ENCODE peak calls at places on chromosome 12, in eight cellular contexts. F is sigmoid colon, W is IMR-90, D is body of pancreas, I is breast epithelium, L is thyroid gland, T is transverse colon, C is gastrocnemius medialis. Z is an unnamed sample. For H3K4me1, the result is how much of the 10 kb centered on the place peaks cover.

GRCh38 chr12:49907352-49907751 is 3.7 kb upstream of the FAIM2 start:
- DNase-seq in F (no peak), W (no peak), D (no peak), I (no peak), L (no peak), T (no peak), C (no peak), Z (no peak)

GRCh38 chr12:121786441-121786825 is 7.1 kb downstream of the RHOF start:
- DNase-seq in F (peak), W (peak), D (peak), I (peak), L (peak), T (peak), C (peak), Z (peak)

GRCh38 chr12:12158858-12159257 is 88.1 kb downstream of the BCL2L14 start:
- DNase-seq in F (no peak), W (no peak), D (no peak), I (no peak), L (no peak), T (no peak), C (peak), Z (no peak)

GRCh38 chr12:25591132-25591531 is 38.0 kb upstream of the LMNTD1 start:
- DNase-seq in F (no peak), W (no peak), D (no peak), I (no peak), L (no peak), T (no peak), C (no peak), Z (no peak)

GRCh38 chr12:57518920-57519757 is 1.2 kb downstream of the DDIT3 start:
- DNase-seq in F (peak), W (peak), D (peak), I (peak), L (peak), T (peak), C (peak), Z (no peak)

GRCh38 chr12:118741196-118741595 is 240.1 kb upstream of the SRRM4 start:
- DNase-seq in F (no peak), W (no peak), D (no peak), I (no peak), L (no peak), T (no peak), C (no peak), Z (no peak)

GRCh38 chr12:47733142-47733541 is 7.9 kb upstream of the ENDOU start:
- DNase-seq in F (no peak), W (no peak), D (no peak), I (no peak), L (no peak), T (no peak), C (no peak), Z (no peak)

GRCh38 chr12:47636908-47637780 is 68.7 kb downstream of the RPAP3 start:
- DNase-seq in F (no peak), W (no peak), D (peak), I (no peak), L (peak), T (peak), C (no peak), Z (no peak)

GRCh38 chr12:27332407-27333310 is at the start of gene BMAL2:
- DNase-seq in F (no peak), W (peak), D (peak), I (no peak), L (peak), T (peak), C (no peak), Z (peak)

GRCh38 chr12:85829391-85829790 is 6.8 kb downstream of the RASSF9 start:
- DNase-seq in F (no peak), W (peak), D (no peak), I (no peak), L (no peak), T (no peak), C (no peak), Z (no peak)

GRCh38 chr12:51028126-51028810 is 2.1 kb upstream of the SLC11A2 start:
- DNase-seq in F (no peak), W (peak), D (peak), I (peak), L (peak), T (peak), C (peak), Z (peak)

GRCh38 chr12:68175566-68176033 is 16.1 kb upstream of the IFNG start:
- DNase-seq in F (no peak), W (no peak), D (no peak), I (no peak), L (no peak), T (peak), C (no peak), Z (no peak)

GRCh38 chr12:10249690-10250455 is 37.2 kb downstream of the GABARAPL1 start:
- DNase-seq in F (no peak), W (no peak), D (no peak), I (no peak), L (no peak), T (no peak), C (no peak), Z (no peak)

GRCh38 chr12:110349521-110350151 is 53.9 kb downstream of the ANAPC7 start:
- DNase-seq in F (no peak), W (no peak), D (no peak), I (no peak), L (no peak), T (no peak), C (no peak), Z (no peak)

GRCh38 chr12:92553389-92553788 is 149.4 kb upstream of the PLEKHG7 start:
- DNase-seq in F (peak), W (no peak), D (peak), I (peak), L (peak), T (no peak), C (no peak), Z (peak)

GRCh38 chr12:6285063-6285477 is 25.4 kb upstream of the PLEKHG6 start:
- DNase-seq in F (peak), W (peak), D (peak), I (no peak), L (peak), T (peak), C (peak), Z (peak)

GRCh38 chr12:1919284-1919683 is 832 bp upstream of the CACNA2D4 start:
- DNase-seq in F (no peak), W (no peak), D (no peak), I (no peak), L (no peak), T (no peak), C (no peak), Z (no peak)

GRCh38 chr12:46371718-46372130 is 849 bp downstream of the SLC38A2 start:
- DNase-seq in F (peak), W (peak), D (peak), I (peak), L (peak), T (peak), C (peak), Z (no peak)

GRCh38 chr12:117900561-117900960 is 68.2 kb downstream of the KSR2 start:
- DNase-seq in F (no peak), W (peak), D (no peak), I (no peak), L (no peak), T (no peak), C (no peak), Z (no peak)

GRCh38 chr12:32819424-32819823 is 63.7 kb upstream of the YARS2 start:
- DNase-seq in F (no peak), W (no peak), D (no peak), I (no peak), L (no peak), T (no peak), C (no peak), Z (no peak)

GRCh38 chr12:125284945-125285344 is 219.7 kb downstream of the AACS start:
- DNase-seq in F (no peak), W (no peak), D (no peak), I (no peak), L (no peak), T (no peak), C (no peak), Z (no peak)

GRCh38 chr12:111692575-111693210 is 6.8 kb downstream of the ACAD10 start:
- DNase-seq in F (no peak), W (peak), D (no peak), I (no peak), L (no peak), T (no peak), C (no peak), Z (no peak)

GRCh38 chr12:109871678-109872314 is 8.5 kb downstream of the GLTP start:
- DNase-seq in F (no peak), W (peak), D (peak), I (no peak), L (peak), T (peak), C (no peak), Z (no peak)

DNA sequence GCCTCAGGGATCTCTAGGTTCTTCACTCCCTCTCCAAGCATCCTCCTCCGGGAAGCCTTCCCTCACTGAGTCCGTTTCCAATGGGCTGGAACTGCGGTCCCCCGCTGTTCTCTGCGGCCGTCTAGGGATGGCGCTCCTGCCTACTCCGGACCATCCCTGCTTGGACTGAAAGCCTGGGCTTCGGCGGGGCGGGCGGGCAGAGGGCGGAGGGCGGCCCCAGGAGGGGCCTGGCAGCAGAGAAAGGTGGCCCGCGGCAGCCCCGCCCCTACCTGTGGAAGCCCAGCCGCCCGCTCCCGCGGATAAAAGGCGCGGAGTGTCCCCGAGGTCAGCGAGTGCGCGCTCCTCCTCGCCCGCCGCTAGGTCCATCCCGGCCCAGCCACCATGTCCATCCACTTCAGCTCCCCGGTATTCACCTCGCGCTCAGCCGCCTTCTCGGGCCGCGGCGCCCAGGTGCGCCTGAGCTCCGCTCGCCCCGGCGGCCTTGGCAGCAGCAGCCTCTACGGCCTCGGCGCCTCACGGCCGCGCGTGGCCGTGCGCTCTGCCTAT is at the start of gene KRT7:
- DNase-seq in F (peak), W (no peak), D (peak), I (peak), L (peak), T (no peak), C (no peak), Z (peak)
- H3K4me1 ChIP-seq in F (under half), W (under half), D (half or more), I (under half), L (half or more), T (under half), C (under half), Z (under half)

DNA sequence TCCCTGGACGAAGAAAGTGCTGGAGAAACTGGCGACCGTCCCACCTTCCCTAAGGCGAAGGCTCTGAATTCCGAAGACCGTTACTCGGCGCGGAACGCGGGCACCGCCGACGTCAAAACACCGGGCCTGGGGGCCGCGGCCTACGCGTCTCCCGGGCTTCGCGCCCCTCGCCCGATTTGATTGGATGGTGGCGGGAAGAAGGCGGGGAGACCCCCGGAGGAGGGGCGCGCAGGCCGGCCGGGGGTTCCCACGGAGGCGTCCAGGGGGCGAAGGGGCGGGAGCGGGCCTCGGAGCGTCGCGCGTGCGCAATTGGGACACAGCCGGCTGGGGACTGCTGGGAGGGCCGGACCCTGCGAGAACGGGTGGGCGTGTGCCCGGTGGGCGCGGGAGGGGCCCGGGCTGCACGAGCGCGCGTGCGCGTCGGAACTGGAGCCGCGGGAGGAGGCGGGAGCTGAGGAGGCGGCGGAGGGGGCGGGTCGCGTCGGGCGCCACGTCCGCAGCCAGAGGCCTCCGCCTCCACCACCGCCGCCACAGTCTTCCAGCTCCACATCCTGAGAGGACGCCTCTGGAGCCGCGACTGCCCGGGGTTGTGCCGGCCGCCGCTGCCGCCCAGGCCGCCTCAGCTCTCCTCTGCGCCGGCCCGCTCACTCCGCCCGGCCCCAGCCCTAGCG is at the start of gene TMEM263:
- DNase-seq in F (peak), W (peak), D (peak), I (peak), L (peak), T (peak), C (peak), Z (peak)
- TF ChIP-seq POLR2A in F (no peak), W (peak), D (peak), I (no peak), L (peak), T (peak), C (peak), Z (peak)

DNA sequence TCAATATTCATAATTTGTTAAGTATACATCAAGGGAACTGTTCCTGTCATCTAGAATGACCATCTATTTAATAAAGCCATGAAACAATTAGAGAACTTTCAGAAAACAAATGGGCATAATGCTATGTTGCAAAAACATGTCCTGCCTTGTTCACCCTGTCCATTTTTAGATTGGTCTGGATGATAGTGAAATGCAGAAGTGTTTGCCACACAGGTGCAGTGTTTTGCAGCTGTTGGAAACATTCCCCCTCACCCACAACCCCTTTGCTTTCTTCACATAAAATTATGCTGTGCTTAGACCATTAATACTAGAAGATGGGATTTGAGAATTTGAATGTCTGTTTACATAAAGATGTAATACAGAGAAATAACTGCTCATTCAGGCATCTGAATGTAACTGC is 36.5 kb downstream of the LEMD3 start:
- DNase-seq in F (no peak), W (no peak), D (no peak), I (no peak), L (no peak), T (no peak), C (no peak), Z (no peak)
- H3K4me1 ChIP-seq in F (under half), W (under half), D (under half), I (under half), L (under half), T (under half), C (under half), Z (under half)

GRCh38 chr12:9111525-9111924 is 4.2 kb downstream of the A2M start:
- DNase-seq in F (no peak), W (no peak), D (no peak), I (no peak), L (no peak), T (no peak), C (no peak), Z (no peak)
- TF ChIP-seq POLR2A in F (no peak), W (no peak), D (no peak), I (no peak), L (no peak), T (no peak), C (no peak), Z (no peak)

Z was measured in endothelial cell of umbilical vein.